ENCODE peak calls at places on chromosome 18, in five cellular contexts. A is cardiac muscle cell, C is psoas muscle, G is esophagus squamous epithelium, K is spleen. I is an unnamed sample. For H3K4me1, the result is how much of the 10 kb centered on the place peaks cover.

GRCh38 chr18:50287028-50287440 is 458 bp downstream of the CXXC1 start:
- DNase-seq in A (no peak), C (peak), G (no peak), K (peak), I (peak)

GRCh38 chr18:71443726-71444480 is 1100.2 kb downstream of the CBLN2 start:
- DNase-seq in C (no peak), K (no peak), G (no peak), A (peak), I (no peak)

GRCh38 chr18:62196079-62196478 is 9.0 kb downstream of the RELCH start:
- DNase-seq in K (no peak), A (no peak), C (no peak), G (no peak), I (no peak)

GRCh38 chr18:48539406-48540328 is 836 bp downstream of the CTIF start:
- DNase-seq in A (peak), G (no peak), K (peak), C (peak), I (peak)

GRCh38 chr18:61896767-61897166 is 4.0 kb upstream of the RNF152 start:
- DNase-seq in G (no peak), A (peak), K (no peak), C (no peak), I (no peak)

GRCh38 chr18:72091369-72091768 is 452.8 kb downstream of the CBLN2 start:
- DNase-seq in C (no peak), K (no peak), G (no peak), A (no peak), I (no peak)

GRCh38 chr18:75530548-75531211 is 103.2 kb upstream of the SMIM21 start:
- DNase-seq in K (no peak), G (no peak), C (no peak), A (peak), I (no peak)

GRCh38 chr18:80143876-80144275 is 34.8 kb downstream of the ADNP2 start:
- DNase-seq in C (no peak), G (no peak), A (peak), K (no peak), I (no peak)

GRCh38 chr18:74930616-74931015 is 278.3 kb downstream of the PTGR3 start:
- DNase-seq in A (no peak), C (no peak), G (no peak), K (no peak), I (no peak)

GRCh38 chr18:58168221-58168620 is 124.2 kb downstream of the NEDD4L start:
- DNase-seq in C (no peak), K (no peak), A (no peak), G (no peak), I (no peak)

GRCh38 chr18:55247032-55247431 is 287.8 kb upstream of the CCDC68 start:
- DNase-seq in C (no peak), G (no peak), A (no peak), K (no peak), I (no peak)

GRCh38 chr18:55250729-55251128 is 291.5 kb upstream of the CCDC68 start:
- DNase-seq in K (no peak), C (no peak), G (no peak), A (no peak), I (no peak)

GRCh38 chr18:55246278-55246677 is 287.0 kb upstream of the CCDC68 start:
- DNase-seq in K (no peak), C (no peak), A (no peak), G (no peak), I (no peak)

GRCh38 chr18:55249572-55249971 is 290.3 kb upstream of the CCDC68 start:
- DNase-seq in G (no peak), C (no peak), K (no peak), A (no peak), I (no peak)

GRCh38 chr18:55248497-55248896 is 289.2 kb upstream of the CCDC68 start:
- DNase-seq in K (no peak), C (no peak), A (no peak), G (no peak), I (no peak)
- H3K4me1 ChIP-seq in K (half or more), C (under half), A (under half), G (under half), I (under half)

GRCh38 chr18:41391616-41392610 is 563.1 kb upstream of the PIK3C3 start:
- DNase-seq in G (no peak), A (peak), K (no peak), C (peak), I (peak)
- H3K27ac ChIP-seq in G (no peak), A (peak), K (no peak), C (no peak), I (no peak)

GRCh38 chr18:11391636-11392035 is 217.8 kb upstream of the SLC35G4 start:
- DNase-seq in K (no peak), G (no peak), A (no peak), C (no peak), I (no peak)
- H3K4me3 ChIP-seq in K (no peak), G (no peak), A (no peak), C (no peak), I (no peak)

GRCh38 chr18:13264091-13264777 is 45.7 kb downstream of the LDLRAD4 start:
- DNase-seq in K (no peak), G (no peak), A (peak), C (peak), I (peak)
- H3K4me1 ChIP-seq in K (half or more), G (half or more), A (under half), C (half or more), I (under half)

GRCh38 chr18:24839991-24840390 is 379.6 kb downstream of the HRH4 start:
- DNase-seq in K (no peak), A (no peak), C (no peak), G (no peak), I (no peak)

GRCh38 chr18:24843123-24843522 is 382.7 kb downstream of the HRH4 start:
- DNase-seq in C (no peak), G (no peak), K (no peak), A (no peak), I (no peak)

GRCh38 chr18:24837065-24837464 is 376.6 kb downstream of the HRH4 start:
- DNase-seq in C (no peak), K (no peak), G (no peak), A (peak), I (no peak)

GRCh38 chr18:24840640-24841039 is 380.2 kb downstream of the HRH4 start:
- DNase-seq in C (no peak), A (no peak), K (no peak), G (no peak), I (no peak)

DNA sequence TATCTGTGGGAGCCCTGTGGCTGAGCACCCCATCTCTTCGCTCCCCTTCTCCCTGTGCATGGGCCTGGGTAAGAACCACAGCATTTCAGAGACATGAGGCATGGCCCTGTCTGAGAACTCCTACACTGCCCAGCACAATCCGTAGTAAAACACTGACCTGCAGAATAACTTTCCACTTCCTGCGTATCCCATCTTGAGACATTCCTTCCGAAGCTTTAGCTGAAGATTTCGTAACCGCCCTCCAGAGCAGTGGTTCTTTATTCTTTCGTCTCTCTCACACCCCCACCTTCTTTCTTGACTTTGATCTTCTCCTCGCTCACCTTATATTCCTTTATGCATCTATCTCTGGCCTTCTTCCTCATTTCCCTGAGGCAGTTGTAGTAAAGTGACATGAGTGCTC is 381.1 kb downstream of the HRH4 start:
- DNase-seq in C (no peak), K (no peak), G (no peak), A (no peak), I (no peak)
- H3K27ac ChIP-seq in C (no peak), K (no peak), G (no peak), A (no peak), I (no peak)

DNA sequence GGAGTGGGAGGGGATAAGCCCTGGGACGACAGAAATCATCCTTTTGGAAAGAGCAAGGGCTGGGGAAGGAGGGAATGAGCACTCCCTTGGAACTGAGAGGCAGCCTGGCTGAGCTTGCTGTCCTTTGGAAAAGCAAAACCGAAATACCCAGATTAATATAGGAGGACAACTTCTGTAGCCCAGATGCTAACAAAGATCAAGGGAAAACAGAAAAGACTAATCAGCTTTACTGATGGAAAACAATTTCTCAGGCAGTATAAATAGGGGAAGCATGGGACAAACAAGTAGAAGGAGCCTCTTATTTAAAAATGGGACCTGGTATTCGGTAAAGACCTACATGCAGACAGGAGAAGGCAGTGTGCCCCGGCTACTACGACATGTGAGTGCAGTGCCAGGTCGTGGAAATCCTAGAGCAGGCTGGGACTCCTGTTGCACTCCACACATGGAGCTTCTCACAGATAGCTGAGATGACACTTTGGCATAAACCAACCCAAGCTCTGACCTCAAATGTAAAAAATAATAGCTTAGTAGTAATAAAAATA is 775 bp upstream of the DSEL start:
- DNase-seq in K (no peak), A (no peak), G (no peak), C (peak), I (no peak)
- H3K4me3 ChIP-seq in K (peak), A (peak), G (peak), C (peak), I (peak)

DNA sequence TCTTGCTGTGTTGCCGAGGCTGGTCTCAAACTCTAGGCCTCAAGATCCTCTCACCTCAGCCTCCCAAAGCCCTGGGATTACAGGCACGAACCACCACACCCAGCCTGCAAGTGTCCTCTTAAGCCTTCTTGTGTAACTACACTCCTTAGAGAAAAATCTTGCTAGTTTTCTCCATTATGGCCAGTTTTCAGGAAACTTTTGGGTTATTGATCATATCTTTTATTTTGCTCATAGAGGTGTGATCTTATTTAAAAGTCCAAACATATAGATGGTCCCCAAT is 2.4 kb downstream of the SOCS6 start:
- DNase-seq in C (no peak), K (no peak), G (no peak), A (no peak), I (no peak)
- H3K4me1 ChIP-seq in C (half or more), K (half or more), G (under half), A (under half), I (under half)

GRCh38 chr18:10457798-10458197 is 3.4 kb downstream of the APCDD1 start:
- DNase-seq in C (no peak), G (no peak), K (no peak), A (no peak), I (no peak)

GRCh38 chr18:10463096-10463495 is 8.7 kb downstream of the APCDD1 start:
- DNase-seq in G (no peak), C (no peak), A (no peak), K (no peak), I (no peak)

GRCh38 chr18:10461989-10462388 is 7.6 kb downstream of the APCDD1 start:
- DNase-seq in G (no peak), C (no peak), K (no peak), A (no peak), I (no peak)

GRCh38 chr18:10462597-10462996 is 8.2 kb downstream of the APCDD1 start:
- DNase-seq in K (no peak), C (no peak), A (no peak), G (no peak), I (no peak)

DNA sequence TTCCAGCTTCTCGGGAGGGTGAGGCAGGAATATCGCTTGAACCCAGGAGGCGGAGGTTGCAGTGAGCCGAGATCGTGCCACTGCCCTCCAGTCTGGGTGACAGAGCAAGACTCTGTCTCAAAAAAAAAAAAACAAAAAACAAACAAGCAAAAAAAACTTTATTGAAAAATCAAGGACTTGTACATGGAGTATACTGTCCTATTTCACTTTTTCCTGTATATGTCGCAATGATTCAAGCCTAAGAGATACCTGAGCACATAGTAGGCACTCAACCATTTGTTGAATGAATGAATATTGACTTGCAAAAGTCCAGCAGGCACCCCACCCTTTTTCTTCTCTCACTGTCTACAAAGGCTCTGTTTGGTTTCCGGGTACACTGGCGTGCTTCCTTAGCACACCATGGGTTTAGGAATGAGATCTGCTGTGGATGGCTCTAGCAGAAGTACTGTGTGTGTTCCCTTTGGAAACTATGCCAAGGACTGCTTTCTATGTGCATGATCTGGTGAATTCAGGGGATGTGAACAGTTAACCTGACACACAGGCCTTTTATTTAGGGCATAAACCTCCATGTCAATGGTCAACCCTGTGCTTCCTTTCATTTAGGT is 6.1 kb downstream of the APCDD1 start:
- DNase-seq in A (no peak), G (no peak), K (no peak), C (no peak), I (no peak)
- H3K27ac ChIP-seq in A (no peak), G (no peak), K (no peak), C (no peak), I (no peak)

I was measured in upper lobe of right lung.